ENCODE peak calls at places on chromosomes 5 and 9, in six cellular contexts. One of them, this sample, is unnamed.

GRCh38 chr5:118247468-118247867 is 740.9 kb downstream of the DTWD2 start:
- DNase-seq in neural crest cell: no peak
- DNase-seq in lower lobe of right lung: no peak
- DNase-seq in PC-3: no peak
- DNase-seq in Calu3: no peak
- DNase-seq in type B pancreatic cell: no peak
- DNase-seq in this sample: no peak

GRCh38 chr9:115058684-115059315 is 59.2 kb downstream of the TNC start:
- DNase-seq in type B pancreatic cell: no peak
- DNase-seq in Calu3: no peak
- DNase-seq in neural crest cell: no peak
- DNase-seq in PC-3: peak
- DNase-seq in lower lobe of right lung: no peak
- DNase-seq in this sample: no peak

GRCh38 chr9:6113819-6114218 is 98.4 kb upstream of the RANBP6 start:
- DNase-seq in lower lobe of right lung: no peak
- DNase-seq in Calu3: no peak
- DNase-seq in neural crest cell: no peak
- DNase-seq in PC-3: no peak
- DNase-seq in type B pancreatic cell: no peak
- DNase-seq in this sample: no peak

GRCh38 chr9:133702798-133703570 is 35.2 kb downstream of the SARDH start:
- DNase-seq in lower lobe of right lung: peak
- DNase-seq in Calu3: no peak
- DNase-seq in type B pancreatic cell: no peak
- DNase-seq in neural crest cell: no peak
- DNase-seq in PC-3: no peak
- DNase-seq in this sample: no peak

GRCh38 chr9:125376261-125377226 is 114.9 kb downstream of the GAPVD1 start:
- DNase-seq in PC-3: no peak
- DNase-seq in type B pancreatic cell: no peak
- DNase-seq in Calu3: no peak
- DNase-seq in lower lobe of right lung: no peak
- DNase-seq in neural crest cell: no peak
- DNase-seq in this sample: no peak

GRCh38 chr9:70421020-70421271 is 6.5 kb upstream of the KLF9 start:
- DNase-seq in type B pancreatic cell: no peak
- DNase-seq in Calu3: no peak
- DNase-seq in PC-3: no peak
- DNase-seq in neural crest cell: no peak
- DNase-seq in lower lobe of right lung: no peak
- DNase-seq in this sample: no peak

GRCh38 chr5:150112211-150113046 is 26.1 kb upstream of the CSF1R start:
- DNase-seq in neural crest cell: no peak
- DNase-seq in type B pancreatic cell: no peak
- DNase-seq in Calu3: no peak
- DNase-seq in PC-3: peak
- DNase-seq in lower lobe of right lung: no peak
- DNase-seq in this sample: peak

GRCh38 chr9:99732715-99733114 is 89.0 kb upstream of the NR4A3 start:
- DNase-seq in Calu3: no peak
- DNase-seq in lower lobe of right lung: no peak
- DNase-seq in neural crest cell: no peak
- DNase-seq in PC-3: no peak
- DNase-seq in type B pancreatic cell: no peak
- DNase-seq in this sample: no peak

GRCh38 chr5:136424835-136425694 is 59.7 kb upstream of the TRPC7 start:
- DNase-seq in Calu3: peak
- DNase-seq in neural crest cell: peak
- DNase-seq in type B pancreatic cell: peak
- DNase-seq in lower lobe of right lung: peak
- DNase-seq in PC-3: peak
- DNase-seq in this sample: peak

GRCh38 chr5:134003957-134004625 is 684 bp downstream of the VDAC1 start:
- DNase-seq in lower lobe of right lung: peak
- DNase-seq in type B pancreatic cell: peak
- DNase-seq in neural crest cell: peak
- DNase-seq in PC-3: no peak
- DNase-seq in Calu3: peak
- DNase-seq in this sample: no peak

GRCh38 chr9:77013932-77014596 is 5.4 kb upstream of the FOXB2 start:
- DNase-seq in neural crest cell: peak
- DNase-seq in PC-3: no peak
- DNase-seq in type B pancreatic cell: no peak
- DNase-seq in lower lobe of right lung: no peak
- DNase-seq in Calu3: no peak
- DNase-seq in this sample: peak

GRCh38 chr5:125575561-125576504 is 829.4 kb upstream of the ZNF608 start:
- DNase-seq in PC-3: no peak
- DNase-seq in lower lobe of right lung: no peak
- DNase-seq in type B pancreatic cell: no peak
- DNase-seq in neural crest cell: peak
- DNase-seq in Calu3: no peak
- DNase-seq in this sample: no peak

GRCh38 chr9:74205071-74205470 is 292.1 kb upstream of the RORB start:
- DNase-seq in lower lobe of right lung: no peak
- DNase-seq in neural crest cell: no peak
- DNase-seq in type B pancreatic cell: no peak
- DNase-seq in PC-3: no peak
- DNase-seq in Calu3: no peak
- DNase-seq in this sample: no peak

GRCh38 chr9:124222918-124223720 is 34.6 kb upstream of the NEK6 start:
- DNase-seq in Calu3: peak
- DNase-seq in PC-3: peak
- DNase-seq in neural crest cell: no peak
- DNase-seq in type B pancreatic cell: no peak
- DNase-seq in lower lobe of right lung: peak
- DNase-seq in this sample: no peak

GRCh38 chr5:36363101-36363500 is 61.4 kb upstream of the RANBP3L start:
- DNase-seq in lower lobe of right lung: no peak
- DNase-seq in neural crest cell: no peak
- DNase-seq in PC-3: peak
- DNase-seq in type B pancreatic cell: no peak
- DNase-seq in Calu3: no peak
- DNase-seq in this sample: no peak

GRCh38 chr5:146906803-146907202 is 28.2 kb upstream of the PPP2R2B start:
- DNase-seq in lower lobe of right lung: no peak
- DNase-seq in PC-3: no peak
- DNase-seq in type B pancreatic cell: no peak
- DNase-seq in neural crest cell: peak
- DNase-seq in Calu3: peak
- DNase-seq in this sample: no peak

GRCh38 chr5:104088876-104089778 is 526.5 kb upstream of the NUDT12 start:
- DNase-seq in neural crest cell: no peak
- DNase-seq in lower lobe of right lung: no peak
- DNase-seq in Calu3: no peak
- DNase-seq in type B pancreatic cell: no peak
- DNase-seq in PC-3: peak
- DNase-seq in this sample: peak

GRCh38 chr5:97478513-97478912 is 295.5 kb upstream of the RIOK2 start:
- DNase-seq in neural crest cell: no peak
- DNase-seq in PC-3: no peak
- DNase-seq in Calu3: no peak
- DNase-seq in lower lobe of right lung: no peak
- DNase-seq in type B pancreatic cell: no peak
- DNase-seq in this sample: no peak

GRCh38 chr9:33225319-33226152 is 14.4 kb upstream of the SPINK4 start:
- DNase-seq in neural crest cell: peak
- DNase-seq in type B pancreatic cell: no peak
- DNase-seq in lower lobe of right lung: no peak
- DNase-seq in Calu3: peak
- DNase-seq in PC-3: peak
- DNase-seq in this sample: no peak

GRCh38 chr5:155700333-155700732 is 626.6 kb upstream of the SGCD start:
- DNase-seq in Calu3: no peak
- DNase-seq in type B pancreatic cell: no peak
- DNase-seq in neural crest cell: no peak
- DNase-seq in lower lobe of right lung: no peak
- DNase-seq in PC-3: no peak
- DNase-seq in this sample: no peak

GRCh38 chr5:118863345-118863744 is 125.0 kb downstream of the DTWD2 start:
- DNase-seq in PC-3: peak
- DNase-seq in Calu3: no peak
- DNase-seq in lower lobe of right lung: no peak
- DNase-seq in neural crest cell: no peak
- DNase-seq in type B pancreatic cell: no peak
- DNase-seq in this sample: no peak

GRCh38 chr9:92534199-92535159 is 1.3 kb downstream of the ECM2 start:
- DNase-seq in lower lobe of right lung: no peak
- DNase-seq in PC-3: no peak
- DNase-seq in neural crest cell: no peak
- DNase-seq in Calu3: no peak
- DNase-seq in type B pancreatic cell: no peak
- DNase-seq in this sample: no peak

GRCh38 chr9:118183571-118183970 is 479.4 kb downstream of the TLR4 start:
- DNase-seq in PC-3: no peak
- DNase-seq in neural crest cell: no peak
- DNase-seq in type B pancreatic cell: no peak
- DNase-seq in lower lobe of right lung: no peak
- DNase-seq in Calu3: no peak
- DNase-seq in this sample: no peak

GRCh38 chr9:33044677-33045282 is 19.7 kb downstream of the DNAJA1 start:
- DNase-seq in type B pancreatic cell: no peak
- DNase-seq in PC-3: peak
- DNase-seq in lower lobe of right lung: no peak
- DNase-seq in Calu3: peak
- DNase-seq in neural crest cell: no peak
- DNase-seq in this sample: no peak

GRCh38 chr5:43020294-43020711 is 19.8 kb downstream of the ANXA2R start:
- DNase-seq in type B pancreatic cell: no peak
- DNase-seq in Calu3: peak
- DNase-seq in lower lobe of right lung: no peak
- DNase-seq in PC-3: no peak
- DNase-seq in neural crest cell: no peak
- DNase-seq in this sample: no peak

GRCh38 chr5:138338411-138339085 is 482 bp downstream of the FAM53C start:
- DNase-seq in PC-3: no peak
- DNase-seq in lower lobe of right lung: no peak
- DNase-seq in neural crest cell: no peak
- DNase-seq in Calu3: no peak
- DNase-seq in type B pancreatic cell: no peak
- DNase-seq in this sample: no peak

GRCh38 chr5:27038476-27038875 is at the start of gene CDH9:
- DNase-seq in type B pancreatic cell: no peak
- DNase-seq in lower lobe of right lung: no peak
- DNase-seq in Calu3: no peak
- DNase-seq in neural crest cell: peak
- DNase-seq in PC-3: no peak
- DNase-seq in this sample: no peak

GRCh38 chr9:134240371-134240770 is 76.0 kb upstream of the RNU6ATAC start:
- DNase-seq in PC-3: no peak
- DNase-seq in type B pancreatic cell: no peak
- DNase-seq in lower lobe of right lung: no peak
- DNase-seq in Calu3: no peak
- DNase-seq in neural crest cell: no peak
- DNase-seq in this sample: no peak

GRCh38 chr5:55582256-55582655 is 47.5 kb upstream of the PLPP1 start:
- DNase-seq in Calu3: no peak
- DNase-seq in type B pancreatic cell: no peak
- DNase-seq in PC-3: no peak
- DNase-seq in neural crest cell: no peak
- DNase-seq in lower lobe of right lung: no peak
- DNase-seq in this sample: no peak

GRCh38 chr9:25678147-25678666 is at the start of gene TUSC1:
- DNase-seq in neural crest cell: no peak
- DNase-seq in PC-3: peak
- DNase-seq in lower lobe of right lung: peak
- DNase-seq in type B pancreatic cell: no peak
- DNase-seq in Calu3: peak
- DNase-seq in this sample: peak

GRCh38 chr5:134837530-134838181 is 8.1 kb upstream of the C5orf24 start:
- DNase-seq in neural crest cell: no peak
- DNase-seq in type B pancreatic cell: no peak
- DNase-seq in lower lobe of right lung: no peak
- DNase-seq in Calu3: no peak
- DNase-seq in PC-3: no peak
- DNase-seq in this sample: no peak

GRCh38 chr5:4018968-4019766 is 423.5 kb downstream of the IRX1 start:
- DNase-seq in PC-3: no peak
- DNase-seq in neural crest cell: no peak
- DNase-seq in lower lobe of right lung: no peak
- DNase-seq in type B pancreatic cell: no peak
- DNase-seq in Calu3: no peak
- DNase-seq in this sample: no peak

GRCh38 chr9:34187891-34188240 is 9.0 kb downstream of the UBAP1 start:
- DNase-seq in type B pancreatic cell: no peak
- DNase-seq in PC-3: no peak
- DNase-seq in Calu3: no peak
- DNase-seq in neural crest cell: no peak
- DNase-seq in lower lobe of right lung: no peak
- DNase-seq in this sample: no peak

GRCh38 chr9:75483636-75484035 is 395.3 kb downstream of the OSTF1 start:
- DNase-seq in PC-3: peak
- DNase-seq in lower lobe of right lung: no peak
- DNase-seq in Calu3: no peak
- DNase-seq in neural crest cell: no peak
- DNase-seq in type B pancreatic cell: no peak
- DNase-seq in this sample: no peak

GRCh38 chr9:75488082-75488713 is 399.9 kb downstream of the OSTF1 start:
- DNase-seq in Calu3: no peak
- DNase-seq in lower lobe of right lung: peak
- DNase-seq in neural crest cell: no peak
- DNase-seq in type B pancreatic cell: no peak
- DNase-seq in PC-3: no peak
- DNase-seq in this sample: no peak

GRCh38 chr9:75482566-75482965 is 394.3 kb downstream of the OSTF1 start:
- DNase-seq in type B pancreatic cell: no peak
- DNase-seq in Calu3: no peak
- DNase-seq in PC-3: no peak
- DNase-seq in lower lobe of right lung: no peak
- DNase-seq in neural crest cell: no peak
- DNase-seq in this sample: no peak
- TF ChIP-seq CTCF in type B pancreatic cell: no peak
- TF ChIP-seq CTCF in Calu3: no peak
- TF ChIP-seq CTCF in PC-3: no peak
- TF ChIP-seq CTCF in lower lobe of right lung: no peak
- TF ChIP-seq CTCF in neural crest cell: no peak
- TF ChIP-seq CTCF in this sample: no peak

GRCh38 chr5:67149933-67150523 is 46.6 kb downstream of the CD180 start:
- DNase-seq in lower lobe of right lung: no peak
- DNase-seq in neural crest cell: no peak
- DNase-seq in type B pancreatic cell: no peak
- DNase-seq in Calu3: no peak
- DNase-seq in PC-3: peak
- DNase-seq in this sample: no peak
- TF ChIP-seq CTCF in lower lobe of right lung: peak
- TF ChIP-seq CTCF in neural crest cell: peak
- TF ChIP-seq CTCF in type B pancreatic cell: peak
- TF ChIP-seq CTCF in Calu3: no peak
- TF ChIP-seq CTCF in PC-3: peak
- TF ChIP-seq CTCF in this sample: peak

GRCh38 chr9:546235-546634 is 295.3 kb upstream of the DMRT1 start:
- DNase-seq in Calu3: no peak
- DNase-seq in neural crest cell: no peak
- DNase-seq in lower lobe of right lung: no peak
- DNase-seq in PC-3: no peak
- DNase-seq in type B pancreatic cell: no peak
- DNase-seq in this sample: no peak
- TF ChIP-seq CTCF in Calu3: no peak
- TF ChIP-seq CTCF in neural crest cell: no peak
- TF ChIP-seq CTCF in lower lobe of right lung: no peak
- TF ChIP-seq CTCF in PC-3: no peak
- TF ChIP-seq CTCF in type B pancreatic cell: no peak
- TF ChIP-seq CTCF in this sample: no peak

GRCh38 chr9:129569506-129570449 is 51.1 kb downstream of the C9orf50 start:
- DNase-seq in lower lobe of right lung: no peak
- DNase-seq in Calu3: peak
- DNase-seq in PC-3: peak
- DNase-seq in neural crest cell: no peak
- DNase-seq in type B pancreatic cell: no peak
- DNase-seq in this sample: no peak
- TF ChIP-seq CTCF in lower lobe of right lung: peak
- TF ChIP-seq CTCF in Calu3: no peak
- TF ChIP-seq CTCF in PC-3: peak
- TF ChIP-seq CTCF in neural crest cell: peak
- TF ChIP-seq CTCF in type B pancreatic cell: peak
- TF ChIP-seq CTCF in this sample: peak

This sample was measured in esophagus muscularis mucosa.